ENCODE peak calls at places on chromosomes 2 and 18, in four cellular contexts. V, G, Y and J are unnamed samples.

GRCh38 chr2:72961853-72962468 is 44.6 kb downstream of the EMX1 start:
- DNase-seq in Y (no peak), G (no peak), V (no peak), J (no peak)

GRCh38 chr18:36284268-36284667 is 13.2 kb upstream of the FHOD3 start:
- DNase-seq in Y (no peak), G (no peak), V (no peak), J (no peak)

GRCh38 chr2:19114754-19115231 is 243.6 kb downstream of the OSR1 start:
- DNase-seq in V (no peak), G (no peak), Y (no peak), J (no peak)

GRCh38 chr2:173612354-173612753 is 257.7 kb downstream of the CDCA7 start:
- DNase-seq in G (no peak), V (no peak), Y (no peak), J (no peak)

GRCh38 chr18:57846258-57846657 is 43.1 kb upstream of the ATP8B1 start:
- DNase-seq in Y (peak), V (peak), G (peak), J (peak)

GRCh38 chr2:61639721-61640120 is 101.6 kb upstream of the XPO1 start:
- DNase-seq in G (no peak), V (no peak), Y (no peak), J (no peak)

GRCh38 chr2:126902859-126903258 is 4.2 kb downstream of the TEX51 start:
- DNase-seq in V (no peak), Y (no peak), G (no peak), J (no peak)

GRCh38 chr2:180732337-180732736 is 248.1 kb upstream of the UBE2E3 start:
- DNase-seq in G (no peak), Y (no peak), V (no peak), J (no peak)

GRCh38 chr2:197135806-197136205 is 174.8 kb downstream of the ANKRD44 start:
- DNase-seq in G (no peak), Y (no peak), V (no peak), J (no peak)

GRCh38 chr2:17518212-17519154 is at the start of gene RAD51AP2:
- DNase-seq in V (no peak), Y (peak), G (peak), J (peak)

GRCh38 chr2:47907097-47907781 is 941 bp upstream of the FBXO11 start:
- DNase-seq in V (peak), Y (no peak), G (no peak), J (no peak)

GRCh38 chr2:170362895-170363582 is 185.1 kb downstream of the MYO3B start:
- DNase-seq in V (peak), G (no peak), Y (no peak), J (no peak)

GRCh38 chr2:68992933-68993332 is 18.5 kb downstream of the GKN1 start:
- DNase-seq in Y (no peak), G (no peak), V (no peak), J (no peak)

GRCh38 chr2:173963323-173963816 is 1.8 kb downstream of the SP3 start:
- DNase-seq in G (no peak), V (peak), Y (peak), J (peak)

GRCh38 chr18:72848534-72849237 is 19.1 kb downstream of the NETO1 start:
- DNase-seq in G (no peak), Y (no peak), V (peak), J (no peak)

GRCh38 chr2:82316573-82317371 is 2012.2 kb upstream of the LRRTM1 start:
- DNase-seq in Y (peak), G (no peak), V (peak), J (no peak)

GRCh38 chr2:200308421-200309295 is 2.2 kb downstream of the SPATS2L start:
- DNase-seq in V (peak), Y (peak), G (no peak), J (peak)

GRCh38 chr2:38021589-38021988 is 54.4 kb downstream of the CYP1B1 start:
- DNase-seq in V (no peak), G (no peak), Y (no peak), J (no peak)

GRCh38 chr2:236711440-236711839 is 141.8 kb downstream of the ACKR3 start:
- DNase-seq in Y (peak), V (peak), G (no peak), J (no peak)

GRCh38 chr2:235026649-235027557 is 75.1 kb downstream of the SH3BP4 start:
- DNase-seq in Y (peak), V (peak), G (peak), J (peak)

GRCh38 chr18:79250236-79250993 is 145.3 kb upstream of the NFATC1 start:
- DNase-seq in Y (no peak), V (no peak), G (no peak), J (no peak)

GRCh38 chr2:45736757-45737704 is 85.6 kb downstream of the PRKCE start:
- DNase-seq in V (no peak), G (no peak), Y (no peak), J (no peak)

GRCh38 chr18:11857177-11857887 is 6.1 kb downstream of the CHMP1B start:
- DNase-seq in V (peak), G (peak), Y (peak), J (peak)

GRCh38 chr2:152222975-152223638 is 47.5 kb upstream of the STAM2 start:
- DNase-seq in Y (peak), V (peak), G (no peak), J (peak)

GRCh38 chr2:37068671-37069070 is 15.5 kb downstream of the HEATR5B start:
- DNase-seq in G (no peak), V (no peak), Y (no peak), J (no peak)

GRCh38 chr2:134086594-134087219 is 167.2 kb upstream of the MGAT5 start:
- DNase-seq in V (no peak), G (no peak), Y (no peak), J (no peak)

DNA sequence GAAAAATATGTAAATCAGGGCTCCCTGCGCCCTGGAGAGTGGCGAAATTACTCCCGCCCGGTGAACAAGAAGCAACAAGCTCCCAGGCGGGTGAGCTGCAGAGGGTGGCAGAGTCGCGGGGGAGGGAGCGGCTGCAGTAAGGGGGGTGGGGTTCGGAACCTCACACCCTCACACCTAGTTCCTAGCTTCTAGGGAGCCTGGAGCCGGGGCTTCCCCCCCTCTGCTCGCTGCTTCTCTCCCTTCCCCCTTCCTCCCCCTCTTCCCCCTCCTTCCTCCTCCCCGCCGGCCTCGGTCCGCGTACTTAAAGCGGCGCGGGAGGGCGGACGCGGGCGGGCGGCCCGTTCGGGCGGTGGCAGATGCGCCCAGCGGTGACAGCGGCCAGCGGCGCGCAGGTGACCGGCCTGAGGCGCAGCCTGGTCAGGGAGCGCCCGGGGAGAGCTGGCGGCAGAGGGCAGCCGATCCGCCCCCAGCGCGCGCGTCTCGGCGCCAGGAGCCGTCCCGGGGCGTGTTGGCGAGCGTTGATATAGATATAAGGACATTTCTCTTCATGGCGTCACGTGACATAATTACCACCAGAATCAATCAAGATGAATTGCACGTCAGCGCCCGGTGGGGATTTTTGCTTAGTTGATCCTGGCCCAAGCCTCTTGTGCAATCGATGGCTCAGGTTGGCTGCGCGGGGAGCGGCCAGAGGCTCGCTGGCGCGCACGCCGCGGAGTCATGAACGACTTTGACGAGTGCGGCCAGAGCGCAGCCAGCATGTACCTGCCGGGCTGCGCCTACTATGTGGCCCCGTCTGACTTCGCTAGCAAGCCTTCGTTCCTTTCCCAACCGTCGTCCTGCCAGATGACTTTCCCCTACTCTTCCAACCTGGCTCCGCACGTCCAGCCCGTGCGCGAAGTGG is at the start of gene HOXD11:
- DNase-seq in Y (no peak), V (no peak), G (no peak), J (peak)
- TF ChIP-seq EZH2 in Y (peak), V (no peak), G (no peak), J (peak)

GRCh38 chr18:27181726-27182125 is 3.4 kb downstream of the CHST9 start:
- DNase-seq in Y (no peak), G (no peak), V (no peak), J (no peak)

GRCh38 chr18:27185025-27185763 is at the start of gene CHST9:
- DNase-seq in G (no peak), Y (no peak), V (no peak), J (no peak)

GRCh38 chr18:27185897-27186296 is 789 bp upstream of the CHST9 start:
- DNase-seq in Y (no peak), G (no peak), V (no peak), J (no peak)

GRCh38 chr18:27188309-27188708 is 3.2 kb upstream of the CHST9 start:
- DNase-seq in V (no peak), Y (no peak), G (no peak), J (no peak)

DNA sequence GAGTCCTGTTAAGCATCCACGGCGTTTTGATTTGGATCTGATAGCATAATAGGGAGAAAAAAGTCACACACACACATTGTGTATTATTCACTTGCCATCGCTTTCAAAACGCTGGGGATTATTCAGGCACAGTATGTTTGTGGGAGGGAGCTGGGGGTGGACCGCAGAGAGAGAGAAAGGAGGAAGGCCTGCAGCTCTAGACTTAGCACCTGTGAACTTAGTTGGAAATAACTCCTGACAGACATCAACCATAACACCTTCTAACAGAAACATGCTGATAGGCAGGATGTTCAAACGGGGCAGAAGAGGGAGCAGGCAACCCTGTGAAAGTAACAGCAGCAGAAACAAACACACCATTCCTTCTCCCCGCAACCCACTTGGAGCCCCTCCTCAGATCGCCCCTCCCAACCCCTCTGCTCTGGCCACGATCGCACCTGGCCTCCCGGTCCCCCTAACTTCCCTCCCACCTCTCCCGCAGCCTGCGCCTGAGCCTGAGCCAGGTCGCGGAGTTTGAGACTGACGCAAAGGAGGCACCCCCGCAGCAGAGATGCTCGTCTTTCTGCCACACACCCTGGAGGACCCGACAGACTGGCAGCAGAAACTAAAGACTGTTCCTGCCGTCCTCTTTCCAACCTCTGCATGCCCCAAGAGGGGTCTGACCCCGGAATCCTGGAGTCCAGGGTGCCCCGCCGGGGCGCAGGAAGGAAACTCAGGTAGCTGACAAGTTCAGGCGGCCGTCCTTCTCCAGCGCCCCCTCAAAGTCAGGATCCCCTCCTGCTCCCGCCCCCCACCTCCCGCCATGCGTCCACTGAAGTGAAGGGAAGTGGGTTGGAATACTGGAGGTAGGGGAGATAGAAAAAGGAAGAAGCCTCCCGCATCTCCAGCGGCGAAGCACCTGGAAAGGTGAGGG is 738 bp downstream of the CHST9 start:
- DNase-seq in G (no peak), V (no peak), Y (no peak), J (no peak)
- TF ChIP-seq EZH2 in G (no peak), V (peak), Y (no peak), J (no peak)

GRCh38 chr2:98087447-98088065 is 589 bp downstream of the VWA3B start:
- DNase-seq in Y (peak), V (no peak), G (no peak), J (no peak)

GRCh38 chr2:98085649-98086048 is 1.3 kb upstream of the VWA3B start:
- DNase-seq in V (peak), G (no peak), Y (no peak), J (no peak)

GRCh38 chr2:98084869-98085238 is 2.1 kb upstream of the VWA3B start:
- DNase-seq in V (no peak), Y (no peak), G (no peak), J (no peak)

GRCh38 chr2:98088261-98088660 is 1.3 kb downstream of the VWA3B start:
- DNase-seq in G (no peak), Y (no peak), V (no peak), J (no peak)

GRCh38 chr2:98086491-98087446 is at the start of gene VWA3B:
- DNase-seq in V (peak), Y (peak), G (peak), J (no peak)
- TF ChIP-seq EZH2 in V (no peak), Y (peak), G (no peak), J (peak)

GRCh38 chr18:62325806-62326645 is 916 bp downstream of the TNFRSF11A start:
- DNase-seq in Y (peak), G (no peak), V (peak), J (peak)

GRCh38 chr18:62323483-62324354 is 1.4 kb upstream of the TNFRSF11A start:
- DNase-seq in V (no peak), Y (no peak), G (no peak), J (no peak)

GRCh38 chr18:62326646-62327348 is 1.7 kb downstream of the TNFRSF11A start:
- DNase-seq in V (peak), G (no peak), Y (no peak), J (no peak)

GRCh38 chr18:62324355-62324828 is 718 bp upstream of the TNFRSF11A start:
- DNase-seq in V (no peak), G (no peak), Y (no peak), J (no peak)

GRCh38 chr18:62324917-62325805 is at the start of gene TNFRSF11A:
- DNase-seq in G (no peak), V (peak), Y (no peak), J (peak)
- TF ChIP-seq EZH2 in G (no peak), V (no peak), Y (no peak), J (peak)

GRCh38 chr2:86790134-86790827 is 432 bp downstream of the CD8A start:
- DNase-seq in V (no peak), Y (no peak), G (no peak), J (no peak)

GRCh38 chr2:86788881-86789686 is 1.6 kb downstream of the CD8A start:
- DNase-seq in G (no peak), V (no peak), Y (no peak), J (no peak)

GRCh38 chr2:86788172-86788571 is 2.5 kb downstream of the CD8A start:
- DNase-seq in Y (no peak), V (no peak), G (no peak), J (no peak)

GRCh38 chr2:86790828-86791561 is at the start of gene CD8A:
- DNase-seq in V (no peak), Y (peak), G (no peak), J (no peak)

DNA sequence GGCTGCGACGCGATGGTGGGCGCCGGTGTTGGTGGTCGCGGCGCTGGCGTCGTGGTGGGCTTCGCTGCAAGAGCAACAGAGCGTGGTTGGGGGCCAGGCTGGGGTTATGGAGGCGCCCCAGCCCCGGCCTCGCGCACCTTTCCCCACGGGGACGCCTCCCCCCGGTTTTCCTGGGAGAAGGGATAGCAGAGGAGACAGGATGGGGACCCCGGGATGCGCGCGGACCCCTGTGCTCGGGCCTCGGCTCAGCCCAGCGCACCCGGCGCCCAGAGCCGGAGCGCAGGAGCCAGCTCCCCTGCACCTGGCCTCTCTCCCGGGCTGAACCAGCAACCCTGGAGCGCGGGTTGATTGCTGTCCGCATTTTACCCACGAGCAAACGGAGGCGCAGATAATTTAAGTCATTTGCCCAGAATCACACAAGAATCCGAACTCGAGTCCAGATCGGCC is 1.0 kb downstream of the CD8A start:
- DNase-seq in V (no peak), Y (no peak), G (no peak), J (no peak)
- TF ChIP-seq EZH2 in V (no peak), Y (no peak), G (no peak), J (peak)

GRCh38 chr2:15941970-15942710 is 1.8 kb downstream of the MYCN start:
- DNase-seq in Y (no peak), V (no peak), G (no peak), J (peak)
- TF ChIP-seq EZH2 in Y (peak), V (peak), G (no peak), J (peak)

DNA sequence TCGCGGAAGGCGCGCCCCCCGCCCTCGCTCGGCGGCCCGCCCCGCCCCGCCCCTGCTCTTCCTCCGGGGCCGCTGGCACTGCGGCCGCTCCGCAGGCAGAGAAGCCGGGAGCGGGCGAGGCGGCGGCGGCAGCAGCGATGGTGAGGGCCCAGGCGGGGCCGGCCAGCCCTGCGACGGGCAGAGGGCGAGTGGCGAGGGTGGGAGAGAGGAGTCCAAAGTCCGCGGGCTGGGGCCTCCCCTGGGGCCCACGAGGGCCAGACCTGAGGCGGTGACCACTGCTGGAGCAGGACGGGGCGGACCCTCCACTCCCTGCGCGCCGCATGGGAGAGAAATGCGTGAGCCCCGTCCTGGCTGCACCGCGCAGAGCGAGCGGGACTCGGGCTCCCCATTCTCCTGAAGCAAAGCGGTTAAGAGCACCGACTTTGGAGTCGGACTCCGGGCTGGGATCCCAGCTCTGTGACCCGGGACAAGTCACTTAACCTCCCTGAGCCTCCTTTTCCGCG is at the start of gene VAMP5:
- DNase-seq in Y (no peak), G (no peak), V (no peak), J (peak)
- TF ChIP-seq EZH2 in Y (no peak), G (no peak), V (no peak), J (no peak)